ENCODE peak calls at places on chromosome 16, in eight cellular contexts. C, H, O, V, G, F, L and Y are unnamed samples.

GRCh38 chr16:3945751-3946603 is 65.5 kb upstream of the CREBBP start:
- DNase-seq in C (no peak), H (no peak), O (peak), V (peak), G (peak), F (peak), L (peak), Y (no peak)

GRCh38 chr16:83705856-83706255 is 101.9 kb upstream of the HSBP1 start:
- DNase-seq in C (no peak), H (no peak), O (peak), V (no peak), G (no peak), F (no peak), L (peak), Y (no peak)

GRCh38 chr16:3019594-3020246 is 448 bp upstream of the TNFRSF12A start:
- DNase-seq in C (no peak), H (no peak), O (no peak), V (no peak), G (no peak), F (no peak), L (no peak), Y (no peak)

GRCh38 chr16:84617068-84617630 is 729 bp downstream of the COTL1 start:
- DNase-seq in C (peak), H (no peak), O (peak), V (peak), G (peak), F (no peak), L (peak), Y (no peak)

GRCh38 chr16:4053663-4054479 is 62.4 kb downstream of the ADCY9 start:
- DNase-seq in C (peak), H (no peak), O (peak), V (peak), G (no peak), F (no peak), L (peak), Y (no peak)

GRCh38 chr16:8866118-8866883 is 2.5 kb downstream of the CARHSP1 start:
- DNase-seq in C (peak), H (no peak), O (peak), V (peak), G (no peak), F (no peak), L (no peak), Y (peak)

GRCh38 chr16:4988647-4989046 is 30.5 kb downstream of the SEC14L5 start:
- DNase-seq in C (no peak), H (no peak), O (no peak), V (no peak), G (no peak), F (no peak), L (no peak), Y (no peak)

GRCh38 chr16:87834668-87835473 is 34.4 kb downstream of the SLC7A5 start:
- DNase-seq in C (no peak), H (no peak), O (peak), V (peak), G (peak), F (no peak), L (no peak), Y (no peak)

GRCh38 chr16:27859020-27859419 is 204.5 kb downstream of the GSG1L start:
- DNase-seq in C (no peak), H (no peak), O (no peak), V (no peak), G (no peak), F (no peak), L (no peak), Y (no peak)

GRCh38 chr16:11848842-11849241 is 2.5 kb downstream of the RSL1D1 start:
- DNase-seq in C (no peak), H (no peak), O (peak), V (no peak), G (no peak), F (no peak), L (peak), Y (no peak)

GRCh38 chr16:87305505-87306391 is 11.4 kb downstream of the C16orf95 start:
- DNase-seq in C (no peak), H (no peak), O (peak), V (peak), G (peak), F (no peak), L (peak), Y (no peak)

GRCh38 chr16:23280483-23280967 is 21.6 kb upstream of the SCNN1B start:
- DNase-seq in C (peak), H (no peak), O (no peak), V (no peak), G (no peak), F (no peak), L (no peak), Y (no peak)

GRCh38 chr16:85281181-85281580 is 168.9 kb upstream of the CIBAR2 start:
- DNase-seq in C (no peak), H (no peak), O (no peak), V (no peak), G (no peak), F (no peak), L (no peak), Y (no peak)

GRCh38 chr16:30721606-30722005 is 22.6 kb downstream of the SRCAP start:
- DNase-seq in C (no peak), H (no peak), O (no peak), V (no peak), G (no peak), F (no peak), L (no peak), Y (no peak)

GRCh38 chr16:48025359-48025758 is 130.4 kb downstream of the ABCC12 start:
- DNase-seq in C (no peak), H (no peak), O (no peak), V (peak), G (no peak), F (no peak), L (no peak), Y (no peak)

GRCh38 chr16:2239231-2239675 is 3.0 kb downstream of the DNASE1L2 start:
- DNase-seq in C (no peak), H (no peak), O (no peak), V (no peak), G (no peak), F (no peak), L (peak), Y (no peak)

GRCh38 chr16:85641776-85642176 is 28.7 kb downstream of the GSE1 start:
- DNase-seq in C (no peak), H (no peak), O (no peak), V (no peak), G (peak), F (no peak), L (no peak), Y (no peak)

GRCh38 chr16:59202463-59202862 is 468.3 kb upstream of the GOT2 start:
- DNase-seq in C (no peak), H (no peak), O (no peak), V (no peak), G (no peak), F (no peak), L (no peak), Y (no peak)

GRCh38 chr16:62079236-62079635 is 43.0 kb upstream of the CDH8 start:
- DNase-seq in C (no peak), H (no peak), O (no peak), V (no peak), G (no peak), F (no peak), L (peak), Y (no peak)

GRCh38 chr16:78844682-78845081 is 745.2 kb downstream of the WWOX start:
- DNase-seq in C (peak), H (no peak), O (no peak), V (no peak), G (no peak), F (no peak), L (no peak), Y (no peak)

GRCh38 chr16:1357906-1358566 is 6.3 kb downstream of the GNPTG start:
- DNase-seq in C (no peak), H (no peak), O (no peak), V (no peak), G (no peak), F (no peak), L (peak), Y (no peak)

GRCh38 chr16:60681014-60681413 is 1355.2 kb downstream of the CDH8 start:
- DNase-seq in C (no peak), H (no peak), O (no peak), V (no peak), G (no peak), F (no peak), L (no peak), Y (no peak)

GRCh38 chr16:84885024-84885910 is 65.5 kb downstream of the CRISPLD2 start:
- DNase-seq in C (no peak), H (no peak), O (peak), V (no peak), G (no peak), F (no peak), L (peak), Y (no peak)

GRCh38 chr16:85846461-85846860 is 47.0 kb downstream of the COX4I1 start:
- DNase-seq in C (no peak), H (no peak), O (no peak), V (no peak), G (no peak), F (no peak), L (no peak), Y (no peak)

GRCh38 chr16:888901-889570 is 81.7 kb downstream of the LMF1 start:
- DNase-seq in C (no peak), H (no peak), O (no peak), V (no peak), G (no peak), F (no peak), L (no peak), Y (no peak)

GRCh38 chr16:85650864-85651811 is 37.6 kb downstream of the GINS2 start:
- DNase-seq in C (no peak), H (no peak), O (no peak), V (no peak), G (peak), F (no peak), L (no peak), Y (no peak)

GRCh38 chr16:58475220-58475619 is 24.7 kb upstream of the NDRG4 start:
- DNase-seq in C (no peak), H (no peak), O (no peak), V (no peak), G (no peak), F (no peak), L (no peak), Y (no peak)

GRCh38 chr16:31064882-31065461 is 9.1 kb downstream of the ZNF668 start:
- DNase-seq in C (no peak), H (no peak), O (peak), V (peak), G (peak), F (peak), L (peak), Y (no peak)

GRCh38 chr16:82761858-82762257 is 135.1 kb downstream of the CDH13 start:
- DNase-seq in C (no peak), H (no peak), O (peak), V (no peak), G (no peak), F (no peak), L (peak), Y (no peak)

GRCh38 chr16:81107506-81107905 is 11.3 kb upstream of the GCSH start:
- DNase-seq in C (no peak), H (no peak), O (no peak), V (no peak), G (no peak), F (no peak), L (no peak), Y (no peak)

GRCh38 chr16:57446530-57447141 is 549 bp downstream of the CIAPIN1 start:
- DNase-seq in C (peak), H (no peak), O (peak), V (peak), G (peak), F (peak), L (peak), Y (no peak)

GRCh38 chr16:81550412-81550768 is 105.8 kb downstream of the CMIP start:
- DNase-seq in C (no peak), H (no peak), O (no peak), V (no peak), G (no peak), F (no peak), L (no peak), Y (no peak)

GRCh38 chr16:53789159-53789558 is 85.2 kb downstream of the FTO start:
- DNase-seq in C (no peak), H (no peak), O (peak), V (no peak), G (no peak), F (no peak), L (peak), Y (no peak)

GRCh38 chr16:11583889-11584565 is 2.7 kb downstream of the LITAF start:
- DNase-seq in C (no peak), H (no peak), O (no peak), V (no peak), G (peak), F (no peak), L (no peak), Y (no peak)

GRCh38 chr16:58000706-58001676 is at the start of gene USB1:
- DNase-seq in C (peak), H (peak), O (peak), V (peak), G (peak), F (peak), L (peak), Y (no peak)

GRCh38 chr16:80741716-80742115 is 62.7 kb downstream of the CDYL2 start:
- DNase-seq in C (no peak), H (no peak), O (no peak), V (no peak), G (no peak), F (no peak), L (no peak), Y (no peak)

GRCh38 chr16:78742501-78743283 is 643.2 kb downstream of the WWOX start:
- DNase-seq in C (no peak), H (peak), O (no peak), V (peak), G (no peak), F (no peak), L (no peak), Y (no peak)

GRCh38 chr16:73713817-73714495 is 582.7 kb upstream of the PSMD7 start:
- DNase-seq in C (no peak), H (no peak), O (peak), V (peak), G (peak), F (peak), L (peak), Y (peak)

GRCh38 chr16:29770250-29770929 is 7.7 kb upstream of the ZG16 start:
- DNase-seq in C (peak), H (no peak), O (no peak), V (no peak), G (no peak), F (no peak), L (no peak), Y (no peak)

GRCh38 chr16:1884155-1884760 is 12.3 kb upstream of the MEIOB start:
- DNase-seq in C (no peak), H (no peak), O (peak), V (no peak), G (peak), F (no peak), L (peak), Y (no peak)